ENCODE peak calls at places on chromosomes 11 and 22, in six cellular contexts. One of them, this sample, is unnamed.
A peak's percentile ranks its signal among the peaks of the same experiment; 100 is the strongest.

GRCh38 chr11:118996926-118997626 is 862 bp upstream of the CENATAC start:
- DNase-seq in HepG2: peak; percentile 48
- DNase-seq in K562: peak; percentile 60
- DNase-seq in SK-N-SH: peak; percentile 66
- DNase-seq in HCT116: no peak
- DNase-seq in H1: no peak
- DNase-seq in this sample: no peak

GRCh38 chr11:114318361-114318760 is 22.2 kb downstream of the NNMT start:
- DNase-seq in HCT116: no peak
- DNase-seq in SK-N-SH: no peak
- DNase-seq in HepG2: no peak
- DNase-seq in H1: no peak
- DNase-seq in K562: no peak
- DNase-seq in this sample: no peak

GRCh38 chr11:16778286-16778685 is 39.8 kb downstream of the C11orf58 start:
- DNase-seq in HepG2: no peak
- DNase-seq in H1: no peak
- DNase-seq in K562: no peak
- DNase-seq in SK-N-SH: no peak
- DNase-seq in HCT116: no peak
- DNase-seq in this sample: no peak

GRCh38 chr11:16191852-16192240 is 164.5 kb downstream of the SOX6 start:
- DNase-seq in H1: no peak
- DNase-seq in K562: no peak
- DNase-seq in SK-N-SH: peak; percentile 47
- DNase-seq in HepG2: no peak
- DNase-seq in HCT116: no peak
- DNase-seq in this sample: no peak

GRCh38 chr11:43937434-43938411 is 4.7 kb upstream of the C11orf96 start:
- DNase-seq in H1: no peak
- DNase-seq in HepG2: no peak
- DNase-seq in SK-N-SH: no peak
- DNase-seq in HCT116: peak; percentile 27
- DNase-seq in K562: peak; percentile 65
- DNase-seq in this sample: no peak

GRCh38 chr22:21726650-21727049 is 8.9 kb downstream of the YPEL1 start:
- DNase-seq in K562: peak; percentile 77
- DNase-seq in HCT116: peak; percentile 28
- DNase-seq in HepG2: peak; percentile 57
- DNase-seq in H1: peak; percentile 74
- DNase-seq in SK-N-SH: peak; percentile 57
- DNase-seq in this sample: no peak

GRCh38 chr11:61969838-61970452 is 2.5 kb upstream of the FTH1 start:
- DNase-seq in H1: no peak
- DNase-seq in K562: no peak
- DNase-seq in SK-N-SH: no peak
- DNase-seq in HCT116: no peak
- DNase-seq in HepG2: no peak
- DNase-seq in this sample: no peak

GRCh38 chr11:71246559-71246958 is 5.8 kb downstream of the SHANK2 start:
- DNase-seq in H1: no peak
- DNase-seq in HCT116: no peak
- DNase-seq in HepG2: no peak
- DNase-seq in K562: no peak
- DNase-seq in SK-N-SH: peak; percentile 3
- DNase-seq in this sample: no peak

GRCh38 chr11:14642453-14642852 is 1.2 kb upstream of the PDE3B start:
- DNase-seq in HCT116: no peak
- DNase-seq in H1: no peak
- DNase-seq in SK-N-SH: no peak
- DNase-seq in K562: no peak
- DNase-seq in HepG2: no peak
- DNase-seq in this sample: no peak

GRCh38 chr22:43203471-43203981 is 16.6 kb upstream of the TTLL12 start:
- DNase-seq in SK-N-SH: no peak
- DNase-seq in H1: peak; percentile 82
- DNase-seq in HepG2: no peak
- DNase-seq in K562: no peak
- DNase-seq in HCT116: no peak
- DNase-seq in this sample: no peak

GRCh38 chr11:22194907-22195306 is 2.0 kb downstream of the ANO5 start:
- DNase-seq in K562: no peak
- DNase-seq in HCT116: no peak
- DNase-seq in SK-N-SH: no peak
- DNase-seq in HepG2: no peak
- DNase-seq in H1: no peak
- DNase-seq in this sample: no peak

GRCh38 chr11:1778141-1778911 is 14.6 kb upstream of the CTSD start:
- DNase-seq in HCT116: no peak
- DNase-seq in H1: no peak
- DNase-seq in K562: peak; percentile 58
- DNase-seq in SK-N-SH: peak; percentile 16
- DNase-seq in HepG2: no peak
- DNase-seq in this sample: no peak

DNA sequence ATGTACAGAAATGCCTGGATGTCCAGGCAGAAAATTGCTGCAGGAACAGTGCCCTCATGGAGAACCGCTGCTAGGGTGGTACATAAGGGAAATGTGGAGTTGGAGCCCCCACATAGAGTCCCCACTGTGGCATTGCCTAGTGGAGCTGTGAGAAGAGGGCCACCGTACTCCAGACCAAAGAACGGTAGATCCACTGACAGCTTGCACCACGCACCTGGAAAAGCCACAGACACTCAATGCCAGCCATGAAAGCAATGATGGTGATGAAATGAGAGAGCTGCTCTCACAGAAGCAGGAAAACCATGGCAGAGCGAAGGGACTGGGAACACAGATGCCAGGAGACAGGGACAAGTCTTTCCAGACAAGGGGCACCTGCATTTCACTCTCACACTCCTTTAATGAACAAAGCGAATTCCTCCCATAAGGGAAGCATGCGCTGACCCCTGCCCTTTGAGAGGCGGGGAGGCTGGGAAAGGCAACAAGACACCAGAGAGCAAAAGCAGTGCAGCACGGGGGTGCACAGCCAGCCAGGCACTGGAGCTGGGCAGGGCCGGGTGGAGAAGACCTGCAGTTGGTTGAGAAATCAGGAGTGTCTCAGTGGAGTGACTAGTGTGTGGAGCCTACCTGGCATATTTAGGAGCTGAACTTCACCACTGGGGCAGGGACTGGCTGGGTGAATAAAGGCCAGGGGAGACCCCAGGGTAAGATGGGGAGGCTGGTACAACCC is 1025.2 kb downstream of the TBC1D22A start:
- DNase-seq in HCT116: no peak
- DNase-seq in H1: peak; percentile 41
- DNase-seq in SK-N-SH: no peak
- DNase-seq in K562: no peak
- DNase-seq in HepG2: no peak
- DNase-seq in this sample: no peak
- TF ChIP-seq JUND in HCT116: no peak
- TF ChIP-seq JUND in H1: no peak
- TF ChIP-seq JUND in SK-N-SH: no peak
- TF ChIP-seq JUND in K562: no peak
- TF ChIP-seq JUND in HepG2: no peak
- TF ChIP-seq JUND in this sample: no peak

GRCh38 chr11:279040-279965 is 1.1 kb downstream of the NLRP6 start:
- DNase-seq in HCT116: no peak
- DNase-seq in K562: no peak
- DNase-seq in SK-N-SH: peak; percentile 54
- DNase-seq in H1: no peak
- DNase-seq in HepG2: no peak
- DNase-seq in this sample: no peak
- TF ChIP-seq JUND in HCT116: no peak
- TF ChIP-seq JUND in K562: no peak
- TF ChIP-seq JUND in SK-N-SH: no peak
- TF ChIP-seq JUND in H1: no peak
- TF ChIP-seq JUND in HepG2: no peak
- TF ChIP-seq JUND in this sample: no peak

DNA sequence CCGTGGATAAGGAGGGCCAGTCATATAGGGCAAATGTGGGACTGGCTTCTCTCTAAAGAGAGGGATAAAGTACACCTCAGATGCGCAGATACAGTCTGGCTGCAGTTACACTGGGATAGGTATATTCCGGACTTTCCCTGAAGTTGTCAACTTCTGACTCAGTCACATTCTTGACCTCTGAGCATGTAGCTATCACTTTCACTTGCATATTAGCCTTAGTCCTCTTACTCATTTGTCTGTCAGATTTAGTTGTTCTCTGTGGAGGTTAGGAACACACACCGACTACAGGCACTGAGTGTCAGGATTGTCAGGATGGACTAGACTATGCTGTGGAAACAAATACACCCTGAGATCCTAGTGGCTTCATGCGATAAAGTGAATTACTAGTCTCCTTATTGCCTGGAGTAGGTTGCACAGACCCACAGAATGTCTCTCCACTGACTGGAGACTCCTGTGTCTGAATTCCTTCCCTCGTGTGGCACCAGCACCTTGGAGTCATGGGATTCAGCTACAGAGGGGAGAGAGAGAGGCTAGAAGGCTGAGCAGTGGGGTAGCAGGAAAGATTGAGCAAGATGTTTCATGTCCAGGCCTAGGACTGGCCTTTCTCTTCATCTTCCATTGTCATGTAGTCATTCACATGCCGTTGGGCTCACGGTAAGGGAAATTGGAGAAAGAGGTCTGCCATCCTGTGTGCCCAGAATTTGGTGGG is 654.3 kb downstream of the NTM start:
- DNase-seq in K562: no peak
- DNase-seq in HCT116: no peak
- DNase-seq in HepG2: no peak
- DNase-seq in H1: no peak
- DNase-seq in SK-N-SH: no peak
- DNase-seq in this sample: no peak
- TF ChIP-seq JUND in K562: no peak
- TF ChIP-seq JUND in HCT116: no peak
- TF ChIP-seq JUND in HepG2: no peak
- TF ChIP-seq JUND in H1: no peak
- TF ChIP-seq JUND in SK-N-SH: peak; percentile 96
- TF ChIP-seq JUND in this sample: no peak

DNA sequence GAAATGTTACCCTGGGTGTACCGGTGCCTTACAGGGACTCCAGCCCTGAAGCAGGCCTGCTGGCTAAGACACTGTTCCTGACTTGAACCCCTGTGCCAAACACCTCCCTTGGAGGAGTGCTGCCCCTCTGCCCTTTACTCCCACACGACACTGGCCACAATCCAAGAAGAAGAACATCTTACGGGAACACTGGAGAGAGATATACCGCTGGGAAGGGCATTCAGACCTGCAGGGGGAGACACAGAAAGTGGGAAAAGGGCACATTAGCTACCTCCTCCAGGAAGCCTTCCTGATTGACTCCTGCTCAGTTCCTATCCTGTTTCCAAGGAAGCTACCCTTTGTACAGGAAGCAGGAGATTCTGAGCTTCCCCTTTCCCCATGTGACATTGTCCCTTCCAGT is 18.7 kb downstream of the TMPRSS13 start:
- DNase-seq in H1: no peak
- DNase-seq in HCT116: no peak
- DNase-seq in SK-N-SH: no peak
- DNase-seq in K562: peak; percentile 41
- DNase-seq in HepG2: no peak
- DNase-seq in this sample: no peak
- TF ChIP-seq JUND in H1: no peak
- TF ChIP-seq JUND in HCT116: no peak
- TF ChIP-seq JUND in SK-N-SH: no peak
- TF ChIP-seq JUND in K562: no peak
- TF ChIP-seq JUND in HepG2: no peak
- TF ChIP-seq JUND in this sample: no peak

This sample was measured in T47D.